ENCODE peak calls at places on chromosomes 11 and 22, in ten cellular contexts. J, C, Y, T, V, A, P, E, F and B are unnamed samples.

GRCh38 chr11:125572916-125573315 is 3.6 kb downstream of the EI24 start:
- DNase-seq in V (no peak), T (no peak), E (no peak), J (no peak), A (no peak), F (no peak), P (no peak), C (no peak), Y (no peak), B (no peak)

GRCh38 chr11:47705722-47706121 is 9.4 kb downstream of the AGBL2 start:
- DNase-seq in P (no peak), V (no peak), T (no peak), C (no peak), E (no peak), Y (no peak), F (no peak), A (no peak), J (no peak), B (no peak)

GRCh38 chr11:134503596-134503995 is 91.6 kb upstream of the B3GAT1 start:
- DNase-seq in T (no peak), C (no peak), Y (no peak), V (no peak), P (no peak), E (no peak), J (no peak), F (peak; percentile 71), A (no peak), B (no peak)

GRCh38 chr11:131118247-131118646 is 202.0 kb upstream of the SNX19 start:
- DNase-seq in V (no peak), C (no peak), T (no peak), P (no peak), J (no peak), Y (no peak), F (no peak), A (no peak), E (no peak), B (no peak)

GRCh38 chr11:68215087-68215445 is 2.0 kb upstream of the KMT5B start:
- DNase-seq in Y (no peak), T (no peak), P (no peak), V (no peak), C (no peak), J (peak; percentile 45), A (no peak), F (no peak), E (no peak), B (no peak)

GRCh38 chr11:57662893-57663292 is 5.0 kb upstream of the ZDHHC5 start:
- DNase-seq in E (no peak), C (no peak), T (peak; percentile 58), J (no peak), P (no peak), Y (no peak), V (no peak), F (no peak), A (no peak), B (peak; percentile 62)

GRCh38 chr22:36056980-36057379 is 28.4 kb upstream of the RBFOX2 start:
- DNase-seq in P (no peak), V (no peak), C (no peak), T (no peak), Y (no peak), A (peak; percentile 19), E (no peak), F (no peak), J (no peak), B (no peak)

GRCh38 chr11:132278801-132279574 is 908.6 kb downstream of the NTM start:
- DNase-seq in P (no peak), Y (no peak), F (no peak), A (peak; percentile 5), E (peak; percentile 5), C (no peak), J (peak; percentile 43), T (peak; percentile 38), V (no peak), B (no peak)

GRCh38 chr22:47740109-47740805 is 977.8 kb downstream of the TBC1D22A start:
- DNase-seq in A (no peak), P (no peak), F (peak; percentile 66), Y (no peak), E (no peak), J (no peak), C (no peak), V (no peak), T (no peak), B (no peak)

GRCh38 chr22:47367107-47367690 is 604.7 kb downstream of the TBC1D22A start:
- DNase-seq in J (no peak), E (no peak), Y (no peak), C (no peak), V (no peak), P (no peak), F (peak; percentile 77), T (no peak), A (no peak), B (no peak)

GRCh38 chr11:86987687-86988086 is 32.5 kb upstream of the FZD4 start:
- DNase-seq in T (no peak), A (no peak), P (no peak), E (no peak), Y (no peak), J (no peak), F (no peak), V (no peak), C (no peak), B (no peak)

GRCh38 chr11:17496406-17496805 is 19.8 kb upstream of the ABCC8 start:
- DNase-seq in F (no peak), J (no peak), P (no peak), E (no peak), T (no peak), C (no peak), A (no peak), Y (no peak), V (no peak), B (no peak)

GRCh38 chr22:41524809-41525449 is 19.3 kb downstream of the POLR3H start:
- DNase-seq in A (peak; percentile 42), J (peak; percentile 47), Y (no peak), V (peak; percentile 32), E (no peak), F (no peak), C (no peak), P (peak; percentile 41), T (no peak), B (no peak)

GRCh38 chr22:50548913-50549790 is 3.5 kb downstream of the KLHDC7B start:
- DNase-seq in P (no peak), F (no peak), V (no peak), J (no peak), E (no peak), C (no peak), A (no peak), Y (no peak), T (no peak), B (no peak)